ENCODE peak calls at places on chromosomes 13 and 19, in eight cellular contexts. M is fibroblast of mammary gland, B is pancreas, S is upper lobe of right lung, V is WERI-Rb-1, A is fibroblast of pulmonary artery, I is heart right ventricle, G is endodermal cell. J is an unnamed sample.

GRCh38 chr13:24251525-24251924 is 57.9 kb upstream of the C1QTNF9 start:
- DNase-seq in A (no peak), M (no peak), I (no peak), G (no peak), B (no peak), V (no peak), S (no peak), J (no peak)

GRCh38 chr19:12947702-12948596 is 2.3 kb downstream of the RAD23A start:
- DNase-seq in A (no peak), B (peak; percentile 61), G (no peak), M (no peak), S (no peak), I (no peak), V (no peak), J (no peak)

GRCh38 chr19:40407714-40408600 is 5.2 kb downstream of the PRX start:
- DNase-seq in A (no peak), G (peak; percentile 48), S (no peak), M (no peak), B (no peak), V (no peak), I (no peak), J (no peak)

GRCh38 chr13:38530492-38530891 is 156.4 kb upstream of the FREM2 start:
- DNase-seq in I (no peak), V (no peak), S (no peak), A (peak; percentile 53), G (no peak), M (peak; percentile 25), B (no peak), J (peak; percentile 18)

GRCh38 chr13:40590112-40590862 is 76.2 kb downstream of the FOXO1 start:
- DNase-seq in I (no peak), M (peak; percentile 32), B (no peak), A (peak; percentile 40), G (no peak), V (no peak), S (no peak), J (peak; percentile 33)

GRCh38 chr13:112843392-112844250 is 125.4 kb upstream of the MCF2L start:
- DNase-seq in A (no peak), B (no peak), G (peak; percentile 36), S (no peak), V (no peak), M (no peak), I (no peak), J (no peak)

GRCh38 chr13:112449545-112449930 is 73.4 kb downstream of the SPACA7 start:
- DNase-seq in A (no peak), V (no peak), S (no peak), B (no peak), G (peak; percentile 36), I (no peak), M (no peak), J (no peak)

GRCh38 chr19:38266981-38267597 is 2.7 kb downstream of the SPINT2 start:
- DNase-seq in I (no peak), V (no peak), M (no peak), G (no peak), B (no peak), A (peak; percentile 58), S (no peak), J (peak; percentile 37)

GRCh38 chr19:12656899-12657571 is 9.5 kb downstream of the MAN2B1 start:
- DNase-seq in B (peak; percentile 58), S (no peak), I (no peak), M (no peak), V (peak; percentile 39), A (no peak), G (peak; percentile 92), J (no peak)

GRCh38 chr13:29887030-29887557 is 36.7 kb upstream of the UBL3 start:
- DNase-seq in B (no peak), M (no peak), A (no peak), V (no peak), I (no peak), G (no peak), S (no peak), J (no peak)

GRCh38 chr13:72536668-72537399 is 190.6 kb downstream of the MZT1 start:
- DNase-seq in B (no peak), A (no peak), S (no peak), M (no peak), I (peak; percentile 4), G (no peak), V (no peak), J (no peak)

GRCh38 chr13:71067164-71067815 is 799.7 kb downstream of the DACH1 start:
- DNase-seq in B (no peak), I (no peak), A (no peak), S (no peak), M (no peak), V (peak; percentile 11), G (peak; percentile 47), J (no peak)

GRCh38 chr19:35037716-35038622 is 3.6 kb upstream of the HPN start:
- DNase-seq in M (no peak), S (no peak), I (no peak), G (no peak), B (no peak), V (peak; percentile 71), A (peak; percentile 59), J (peak; percentile 49)

GRCh38 chr19:48746738-48747575 is at the start of gene IZUMO1:
- DNase-seq in A (peak; percentile 95), S (peak; percentile 88), M (peak; percentile 88), B (peak; percentile 84), I (peak; percentile 94), G (peak; percentile 95), V (peak; percentile 85), J (peak; percentile 87)

GRCh38 chr13:40993987-40994386 is 25.1 kb downstream of the ELF1 start:
- DNase-seq in V (no peak), B (no peak), G (peak; percentile 47), M (no peak), A (no peak), S (no peak), I (no peak), J (no peak)

GRCh38 chr19:6457958-6458694 is 1.5 kb downstream of the SLC25A23 start:
- DNase-seq in M (peak; percentile 8), B (no peak), V (no peak), G (no peak), A (peak; percentile 5), I (no peak), S (no peak), J (no peak)

GRCh38 chr13:98513837-98514236 is 63.1 kb downstream of the STK24 start:
- DNase-seq in M (no peak), I (no peak), V (no peak), B (no peak), G (no peak), A (no peak), S (no peak), J (no peak)

GRCh38 chr19:39402417-39403297 is 4.0 kb upstream of the ZFP36 start:
- DNase-seq in A (peak; percentile 97), V (peak; percentile 81), B (peak; percentile 90), G (peak; percentile 97), I (peak; percentile 97), M (peak; percentile 94), S (peak; percentile 97), J (peak; percentile 94)

GRCh38 chr13:67223024-67223423 is 7.1 kb downstream of the PCDH9 start:
- DNase-seq in A (peak; percentile 63), B (no peak), G (no peak), I (no peak), M (peak; percentile 69), V (no peak), S (no peak), J (peak; percentile 46)

GRCh38 chr19:4415352-4415751 is 12.9 kb downstream of the CHAF1A start:
- DNase-seq in G (peak; percentile 72), M (no peak), V (peak; percentile 32), S (no peak), B (no peak), A (peak; percentile 36), I (no peak), J (peak; percentile 39)

GRCh38 chr13:73045036-73045435 is 13.8 kb upstream of the KLF5 start:
- DNase-seq in I (no peak), G (no peak), S (no peak), A (no peak), M (no peak), V (no peak), B (no peak), J (no peak)

GRCh38 chr13:114068723-114069322 is 63.6 kb downstream of the RASA3 start:
- DNase-seq in V (no peak), B (no peak), G (no peak), M (peak; percentile 85), S (peak; percentile 67), I (no peak), A (peak; percentile 85), J (peak; percentile 88)
- TF ChIP-seq CTCF in V (no peak), B (no peak), G (no peak), M (no peak), S (no peak), I (no peak), A (no peak), J (no peak)

DNA sequence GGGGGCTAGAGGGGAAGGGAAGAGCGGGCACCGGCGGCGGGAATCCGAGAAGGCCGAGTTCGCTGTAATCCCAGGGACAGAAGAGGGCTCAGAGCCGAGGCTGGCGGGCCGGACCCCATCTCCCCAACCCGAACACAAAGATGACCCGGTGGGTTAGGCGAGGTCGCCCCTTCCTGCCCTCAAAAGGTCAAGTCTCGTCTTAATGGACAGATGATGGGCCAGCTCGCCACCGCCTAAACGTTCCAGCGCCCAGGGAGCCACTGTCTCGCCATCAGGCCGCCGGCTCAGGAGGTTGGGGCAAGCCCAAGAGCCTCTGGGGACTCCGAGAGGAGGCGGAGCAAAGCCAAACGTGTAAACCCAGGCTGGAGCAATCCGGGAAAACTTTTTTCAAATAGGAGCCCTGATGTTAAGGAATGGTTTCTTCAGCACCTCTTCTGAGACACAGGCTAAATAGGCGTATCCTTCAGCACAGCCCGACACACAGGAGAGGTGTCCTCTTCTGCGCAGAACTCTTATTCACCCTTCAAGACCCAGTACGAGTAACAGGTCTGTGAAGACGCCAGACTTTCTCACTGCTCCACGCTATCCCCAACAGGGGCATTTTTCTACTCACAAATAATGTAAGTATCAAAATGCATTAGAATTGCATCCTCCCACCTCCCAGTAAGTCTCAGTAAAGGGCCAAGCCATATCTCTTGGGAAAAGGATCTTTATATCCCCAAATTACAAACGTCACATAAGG is 6.3 kb upstream of the POU4F1 start:
- DNase-seq in S (no peak), I (no peak), B (peak; percentile 18), G (peak; percentile 82), A (no peak), M (no peak), V (no peak), J (peak; percentile 20)
- H3K4me3 ChIP-seq in S (peak overlapping the region; percentile 56), I (peak overlapping the region; percentile 46), B (peak overlapping the region; percentile 48), G (peak overlapping the region; percentile 78), A (peak overlapping the region; percentile 59), M (peak overlapping the region; percentile 37), V (no peak overlapping the region), J (peak overlapping the region; percentile 63)

DNA sequence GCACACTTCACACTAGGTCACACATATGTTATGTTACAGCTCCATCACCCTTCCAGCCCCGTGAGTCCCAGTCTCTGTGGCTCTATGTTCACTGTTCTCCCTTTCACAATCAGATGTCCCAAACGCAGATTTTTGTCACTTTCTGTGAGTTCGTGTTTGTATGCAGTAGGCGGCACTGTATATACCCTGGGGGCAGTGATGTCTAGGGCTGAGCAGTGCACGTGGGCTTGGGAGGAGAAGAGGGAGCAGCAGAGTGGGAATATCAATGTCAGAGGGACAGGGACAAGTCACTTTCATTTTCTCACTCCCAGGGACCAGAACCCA is 22.0 kb downstream of the PSG1 start:
- DNase-seq in G (no peak), A (no peak), S (no peak), B (no peak), I (no peak), M (no peak), V (no peak), J (no peak)
- TF ChIP-seq CTCF in G (no peak), A (no peak), S (no peak), B (no peak), I (no peak), M (no peak), V (no peak), J (no peak)

GRCh38 chr19:1019980-1020867 is 699 bp downstream of the TMEM259 start:
- DNase-seq in G (no peak), I (no peak), B (peak; percentile 73), M (no peak), S (no peak), V (no peak), A (no peak), J (no peak)
- H3K4me3 ChIP-seq in G (peak overlapping the region; percentile 92), I (peak overlapping the region; percentile 82), B (peak overlapping the region; percentile 81), M (peak overlapping the region; percentile 90), S (peak overlapping the region; percentile 79), V (peak overlapping the region; percentile 69), A (peak overlapping the region; percentile 90), J (peak overlapping the region; percentile 87)

J was measured in fibroblast of the aortic adventitia.